ENCODE peak calls at places on chromosomes 4 and X, in six cellular contexts. Q, B, U, X, S and Z are unnamed samples.

GRCh38 chr4:2647403-2648158 is 108.6 kb downstream of the TNIP2 start:
- DNase-seq in Q (no peak), B (no peak), U (no peak), X (peak), S (no peak), Z (no peak)

GRCh38 chr4:153001626-153002025 is 65.5 kb downstream of the FHDC1 start:
- DNase-seq in Q (no peak), B (no peak), U (no peak), X (no peak), S (no peak), Z (no peak)

GRCh38 chr4:77471821-77472495 is 133.7 kb upstream of the CXCL13 start:
- DNase-seq in Q (no peak), B (no peak), U (no peak), X (no peak), S (no peak), Z (no peak)

GRCh38 chrX:15143050-15143824 is 126.6 kb downstream of the ASB9 start:
- DNase-seq in Q (peak), B (no peak), U (peak), X (peak), S (peak), Z (no peak)

GRCh38 chr4:130573742-130574141 is 1477.8 kb downstream of the C4orf33 start:
- DNase-seq in Q (no peak), B (no peak), U (no peak), X (no peak), S (no peak), Z (no peak)

GRCh38 chrX:10833299-10834169 is 213.1 kb upstream of the MID1 start:
- DNase-seq in Q (peak), B (no peak), U (no peak), X (peak), S (peak), Z (peak)

GRCh38 chr4:6042293-6043063 is 24.2 kb upstream of the C4orf50 start:
- DNase-seq in Q (no peak), B (no peak), U (no peak), X (no peak), S (no peak), Z (peak)

GRCh38 chrX:55143621-55144020 is 54.8 kb downstream of the PAGE2 start:
- DNase-seq in Q (peak), B (no peak), U (no peak), X (no peak), S (no peak), Z (no peak)

GRCh38 chr4:156642161-156642560 is 329.4 kb downstream of the PDGFC start:
- DNase-seq in Q (peak), B (no peak), U (no peak), X (no peak), S (no peak), Z (no peak)

GRCh38 chrX:41153453-41153852 is 68.2 kb downstream of the USP9X start:
- DNase-seq in Q (peak), B (no peak), U (no peak), X (peak), S (no peak), Z (no peak)

GRCh38 chr4:8766610-8767009 is 105.0 kb downstream of the HMX1 start:
- DNase-seq in Q (no peak), B (no peak), U (no peak), X (no peak), S (peak), Z (peak)

GRCh38 chr4:2923678-2924173 is 39.5 kb downstream of the NOP14 start:
- DNase-seq in Q (no peak), B (no peak), U (no peak), X (no peak), S (no peak), Z (peak)

GRCh38 chr4:153426207-153426886 is 39.8 kb upstream of the TMEM131L start:
- DNase-seq in Q (no peak), B (no peak), U (no peak), X (no peak), S (no peak), Z (no peak)

GRCh38 chr4:15912236-15912635 is 26.3 kb downstream of the FGFBP1 start:
- DNase-seq in Q (peak), B (no peak), U (no peak), X (no peak), S (no peak), Z (no peak)

GRCh38 chr4:153107246-153107645 is 97.0 kb upstream of the TRIM2 start:
- DNase-seq in Q (no peak), B (no peak), U (no peak), X (no peak), S (no peak), Z (no peak)

GRCh38 chr4:144894525-144894924 is 203.5 kb downstream of the ANAPC10 start:
- DNase-seq in Q (peak), B (no peak), U (no peak), X (peak), S (no peak), Z (no peak)

GRCh38 chr4:19780871-19781270 is 470.8 kb upstream of the SLIT2 start:
- DNase-seq in Q (no peak), B (no peak), U (no peak), X (no peak), S (no peak), Z (no peak)

GRCh38 chr4:151921811-151922210 is 161.0 kb upstream of the GATB start:
- DNase-seq in Q (peak), B (no peak), U (no peak), X (peak), S (no peak), Z (no peak)

GRCh38 chr4:87399954-87400353 is 9.0 kb upstream of the HSD17B11 start:
- DNase-seq in Q (no peak), B (no peak), U (no peak), X (no peak), S (no peak), Z (no peak)

GRCh38 chr4:19259920-19260319 is 991.8 kb upstream of the SLIT2 start:
- DNase-seq in Q (no peak), B (no peak), U (no peak), X (no peak), S (no peak), Z (no peak)

GRCh38 chrX:31590581-31591113 is 518.8 kb upstream of the FTHL17 start:
- DNase-seq in Q (peak), B (no peak), U (no peak), X (peak), S (no peak), Z (no peak)

GRCh38 chrX:119990995-119991787 is 47.6 kb upstream of the NKAP start:
- DNase-seq in Q (no peak), B (no peak), U (no peak), X (peak), S (peak), Z (no peak)

GRCh38 chr4:24105183-24106039 is 215.6 kb upstream of the PPARGC1A start:
- DNase-seq in Q (peak), B (no peak), U (no peak), X (peak), S (no peak), Z (no peak)

GRCh38 chr4:89204624-89205023 is 93.3 kb downstream of the TIGD2 start:
- DNase-seq in Q (peak), B (no peak), U (no peak), X (peak), S (no peak), Z (no peak)

GRCh38 chr4:96162631-96163030 is 322.7 kb downstream of the PDHA2 start:
- DNase-seq in Q (peak), B (no peak), U (no peak), X (no peak), S (no peak), Z (no peak)

GRCh38 chrX:21757960-21758359 is at the start of gene SMPX:
- DNase-seq in Q (no peak), B (no peak), U (no peak), X (no peak), S (no peak), Z (no peak)

GRCh38 chr4:67746797-67747495 is 7.2 kb downstream of the GNRHR start:
- DNase-seq in Q (peak), B (no peak), U (no peak), X (peak), S (no peak), Z (no peak)

GRCh38 chr4:3834921-3835521 is 68.8 kb downstream of the ADRA2C start:
- DNase-seq in Q (no peak), B (no peak), U (no peak), X (no peak), S (no peak), Z (no peak)

GRCh38 chrX:16251782-16252181 is 84.5 kb downstream of the MAGEB17 start:
- DNase-seq in Q (no peak), B (no peak), U (no peak), X (no peak), S (no peak), Z (no peak)

GRCh38 chr4:16573181-16573580 is 325.3 kb downstream of the LDB2 start:
- DNase-seq in Q (peak), B (no peak), U (no peak), X (peak), S (no peak), Z (no peak)

GRCh38 chr4:168524006-168524405 is 27.2 kb downstream of the PALLD start:
- DNase-seq in Q (peak), B (no peak), U (no peak), X (peak), S (no peak), Z (no peak)

GRCh38 chrX:6861456-6861855 is 286.1 kb upstream of the STS start:
- DNase-seq in Q (no peak), B (no peak), U (no peak), X (no peak), S (no peak), Z (no peak)

GRCh38 chr4:82437285-82438005 is 7.1 kb downstream of the ENOPH1 start:
- DNase-seq in Q (no peak), B (no peak), U (no peak), X (peak), S (no peak), Z (no peak)

GRCh38 chr4:21507439-21507838 is 441.1 kb downstream of the KCNIP4 start:
- DNase-seq in Q (peak), B (no peak), U (no peak), X (peak), S (no peak), Z (no peak)

DNA sequence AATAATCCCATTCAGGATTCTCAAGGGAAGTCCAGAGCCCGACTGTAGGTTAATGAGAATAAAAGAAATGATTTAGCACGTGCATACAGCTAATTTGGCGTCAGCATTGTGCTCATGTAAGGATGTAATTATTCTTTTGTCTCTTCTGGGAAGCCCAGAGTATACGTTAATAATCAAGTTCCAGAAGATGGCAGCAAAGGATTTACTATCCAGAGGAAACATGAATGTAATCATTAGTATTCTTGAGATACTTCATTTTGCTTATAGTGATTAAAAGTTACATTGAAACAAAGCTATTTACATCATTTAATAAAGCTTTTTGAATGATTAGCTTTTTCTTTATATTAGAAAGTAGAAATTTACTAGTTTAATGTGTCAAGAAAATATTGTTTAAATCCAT is 27.1 kb upstream of the MAP9 start:
- DNase-seq in Q (peak), B (no peak), U (no peak), X (peak), S (no peak), Z (no peak)
- TF ChIP-seq CTCF in Q (peak), B (peak), U (peak), X (peak), S (no peak), Z (peak)

GRCh38 chrX:154057790-154058189 is 38.1 kb upstream of the IRAK1 start:
- DNase-seq in Q (no peak), B (no peak), U (no peak), X (no peak), S (no peak), Z (no peak)
- TF ChIP-seq CTCF in Q (no peak), B (no peak), U (no peak), X (no peak), S (no peak), Z (no peak)

DNA sequence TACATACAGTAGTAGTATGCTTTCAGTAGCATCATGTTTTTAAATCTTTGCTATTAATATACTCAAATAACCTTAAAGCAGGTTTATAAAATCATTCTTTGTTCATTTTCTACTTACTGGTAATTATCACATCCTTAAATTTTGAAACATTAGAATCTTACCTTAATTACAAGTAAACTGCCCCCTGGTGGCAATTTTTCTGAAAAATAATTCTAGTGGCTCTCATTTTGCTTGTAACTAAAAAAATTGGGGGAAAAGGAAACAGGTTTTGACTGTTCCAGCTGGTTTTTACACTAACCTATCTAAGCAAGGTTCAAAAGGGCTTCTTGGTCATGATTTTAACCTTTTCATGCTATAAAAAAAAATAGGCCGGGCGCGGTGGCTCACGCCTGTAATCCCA is 18.5 kb upstream of the DCAF4L1 start:
- DNase-seq in Q (peak), B (no peak), U (no peak), X (peak), S (no peak), Z (no peak)
- TF ChIP-seq CTCF in Q (peak), B (no peak), U (peak), X (peak), S (no peak), Z (peak)

GRCh38 chr4:40827774-40828173 is 78.0 kb downstream of the NSUN7 start:
- DNase-seq in Q (no peak), B (no peak), U (no peak), X (no peak), S (no peak), Z (no peak)

GRCh38 chr4:40828661-40829060 is 78.9 kb downstream of the NSUN7 start:
- DNase-seq in Q (no peak), B (no peak), U (no peak), X (no peak), S (no peak), Z (no peak)

GRCh38 chr4:40825014-40825838 is 75.5 kb downstream of the NSUN7 start:
- DNase-seq in Q (no peak), B (no peak), U (no peak), X (no peak), S (no peak), Z (no peak)

GRCh38 chr4:40829586-40829985 is 79.8 kb downstream of the NSUN7 start:
- DNase-seq in Q (no peak), B (no peak), U (no peak), X (no peak), S (no peak), Z (no peak)

DNA sequence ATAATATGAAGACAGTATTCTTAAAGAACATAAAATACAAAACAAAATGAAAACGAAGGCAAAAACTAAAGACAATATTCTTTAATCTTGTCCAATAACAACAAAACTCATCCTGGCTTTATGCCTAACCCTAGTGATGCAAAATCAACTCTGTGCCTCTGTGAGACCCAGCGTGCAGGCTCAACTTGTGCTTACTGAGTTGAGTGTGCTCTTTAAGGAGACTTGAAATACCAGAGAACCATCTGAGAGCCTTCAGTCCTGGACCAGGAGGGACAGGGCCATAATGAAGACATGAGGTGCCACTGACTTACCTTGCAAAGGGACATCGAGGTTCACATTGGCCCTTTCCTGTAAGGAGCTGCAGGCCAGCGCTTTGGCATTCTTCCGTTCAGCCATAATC is 77.1 kb downstream of the NSUN7 start:
- DNase-seq in Q (no peak), B (no peak), U (no peak), X (no peak), S (no peak), Z (no peak)
- TF ChIP-seq CTCF in Q (no peak), B (no peak), U (no peak), X (no peak), S (no peak), Z (no peak)